ENCODE peak calls at places on chromosome 14, in nine cellular contexts. One of them, this sample, is unnamed.

GRCh38 chr14:81147140-81147897 is 73.4 kb downstream of the GTF2A1 start:
- DNase-seq in foreskin fibroblast: no peak
- DNase-seq in left ventricle myocardium inferior: no peak
- DNase-seq in fibroblast of the aortic adventitia: no peak
- DNase-seq in uterus: no peak
- DNase-seq in fibroblast of mammary gland: no peak
- DNase-seq in pancreas: no peak
- DNase-seq in endodermal cell: no peak
- DNase-seq in heart left ventricle: no peak
- DNase-seq in this sample: no peak

GRCh38 chr14:41873379-41874034 is 266.8 kb downstream of the LRFN5 start:
- DNase-seq in foreskin fibroblast: peak
- DNase-seq in left ventricle myocardium inferior: no peak
- DNase-seq in fibroblast of the aortic adventitia: peak
- DNase-seq in uterus: no peak
- DNase-seq in fibroblast of mammary gland: peak
- DNase-seq in pancreas: no peak
- DNase-seq in endodermal cell: no peak
- DNase-seq in heart left ventricle: no peak
- DNase-seq in this sample: peak

GRCh38 chr14:85172889-85173458 is 357.0 kb upstream of the FLRT2 start:
- DNase-seq in foreskin fibroblast: no peak
- DNase-seq in left ventricle myocardium inferior: no peak
- DNase-seq in fibroblast of the aortic adventitia: no peak
- DNase-seq in uterus: no peak
- DNase-seq in fibroblast of mammary gland: no peak
- DNase-seq in pancreas: no peak
- DNase-seq in endodermal cell: no peak
- DNase-seq in heart left ventricle: no peak
- DNase-seq in this sample: no peak

GRCh38 chr14:105173145-105173544 is 4.6 kb upstream of the JAG2 start:
- DNase-seq in foreskin fibroblast: no peak
- DNase-seq in left ventricle myocardium inferior: no peak
- DNase-seq in fibroblast of the aortic adventitia: no peak
- DNase-seq in uterus: no peak
- DNase-seq in fibroblast of mammary gland: no peak
- DNase-seq in pancreas: no peak
- DNase-seq in endodermal cell: no peak
- DNase-seq in heart left ventricle: no peak
- DNase-seq in this sample: no peak

GRCh38 chr14:46651526-46652144 is at the start of gene RPL10L:
- DNase-seq in foreskin fibroblast: no peak
- DNase-seq in left ventricle myocardium inferior: no peak
- DNase-seq in fibroblast of the aortic adventitia: no peak
- DNase-seq in uterus: no peak
- DNase-seq in fibroblast of mammary gland: no peak
- DNase-seq in pancreas: peak
- DNase-seq in endodermal cell: peak
- DNase-seq in heart left ventricle: no peak
- DNase-seq in this sample: no peak

GRCh38 chr14:85250369-85250768 is 279.6 kb upstream of the FLRT2 start:
- DNase-seq in foreskin fibroblast: no peak
- DNase-seq in left ventricle myocardium inferior: no peak
- DNase-seq in fibroblast of the aortic adventitia: no peak
- DNase-seq in uterus: no peak
- DNase-seq in fibroblast of mammary gland: no peak
- DNase-seq in pancreas: no peak
- DNase-seq in endodermal cell: peak
- DNase-seq in heart left ventricle: no peak
- DNase-seq in this sample: peak

GRCh38 chr14:49946320-49947141 is 53.6 kb downstream of the ARF6 start:
- DNase-seq in foreskin fibroblast: peak
- DNase-seq in left ventricle myocardium inferior: no peak
- DNase-seq in fibroblast of the aortic adventitia: peak
- DNase-seq in uterus: no peak
- DNase-seq in fibroblast of mammary gland: peak
- DNase-seq in pancreas: no peak
- DNase-seq in endodermal cell: no peak
- DNase-seq in heart left ventricle: peak
- DNase-seq in this sample: peak

GRCh38 chr14:36134026-36134425 is 42.5 kb downstream of the PTCSC3 start:
- DNase-seq in foreskin fibroblast: no peak
- DNase-seq in left ventricle myocardium inferior: no peak
- DNase-seq in fibroblast of the aortic adventitia: no peak
- DNase-seq in uterus: no peak
- DNase-seq in fibroblast of mammary gland: no peak
- DNase-seq in pancreas: no peak
- DNase-seq in endodermal cell: no peak
- DNase-seq in heart left ventricle: no peak
- DNase-seq in this sample: no peak

GRCh38 chr14:104341532-104342434 is 203.4 kb downstream of the KIF26A start:
- DNase-seq in foreskin fibroblast: no peak
- DNase-seq in left ventricle myocardium inferior: no peak
- DNase-seq in fibroblast of the aortic adventitia: no peak
- DNase-seq in uterus: peak
- DNase-seq in fibroblast of mammary gland: peak
- DNase-seq in pancreas: peak
- DNase-seq in endodermal cell: peak
- DNase-seq in heart left ventricle: no peak
- DNase-seq in this sample: no peak

DNA sequence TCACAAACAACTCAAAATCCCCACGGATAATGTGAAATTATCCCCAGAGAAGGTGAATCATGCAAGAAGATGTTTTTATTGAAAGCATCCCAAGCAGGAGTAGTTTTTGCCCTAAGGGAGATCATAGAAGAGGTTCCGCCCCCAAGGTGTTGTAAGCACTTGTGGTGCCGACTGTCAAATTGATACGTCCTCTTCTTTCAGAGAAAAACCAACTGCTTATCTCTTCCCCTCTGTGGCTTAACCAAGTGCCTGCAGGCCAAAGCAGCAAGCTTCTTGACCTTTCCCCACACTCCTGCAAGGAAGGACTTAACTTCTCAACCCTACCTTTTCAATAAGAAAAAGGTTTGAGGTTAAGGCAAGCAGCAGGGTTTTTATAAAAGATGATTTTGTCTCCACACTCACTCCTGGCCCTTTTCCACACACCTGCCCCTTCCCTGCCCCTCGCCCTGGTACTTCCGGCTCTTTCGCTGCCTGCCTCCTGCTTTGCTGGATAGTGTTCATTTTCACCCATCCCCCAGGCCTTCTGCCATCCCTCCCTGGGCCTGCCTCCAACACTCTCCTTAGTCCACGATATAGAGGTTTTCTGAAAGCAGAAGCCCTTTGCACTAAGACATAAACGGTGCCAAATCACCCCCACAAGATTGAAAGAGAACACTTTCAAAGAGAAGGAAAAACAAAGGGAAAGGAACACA is 114.5 kb downstream of the EGLN3 start:
- DNase-seq in foreskin fibroblast: no peak
- DNase-seq in left ventricle myocardium inferior: no peak
- DNase-seq in fibroblast of the aortic adventitia: no peak
- DNase-seq in uterus: no peak
- DNase-seq in fibroblast of mammary gland: no peak
- DNase-seq in pancreas: no peak
- DNase-seq in endodermal cell: no peak
- DNase-seq in heart left ventricle: no peak
- DNase-seq in this sample: no peak
- H3K4me3 ChIP-seq in foreskin fibroblast: no peak
- H3K4me3 ChIP-seq in left ventricle myocardium inferior: no peak
- H3K4me3 ChIP-seq in fibroblast of the aortic adventitia: no peak
- H3K4me3 ChIP-seq in uterus: no peak
- H3K4me3 ChIP-seq in fibroblast of mammary gland: no peak
- H3K4me3 ChIP-seq in pancreas: no peak
- H3K4me3 ChIP-seq in endodermal cell: no peak
- H3K4me3 ChIP-seq in heart left ventricle: no peak
- H3K4me3 ChIP-seq in this sample: no peak

GRCh38 chr14:75023108-75023507 is 20.4 kb downstream of the EIF2B2 start:
- DNase-seq in foreskin fibroblast: no peak
- DNase-seq in left ventricle myocardium inferior: no peak
- DNase-seq in fibroblast of the aortic adventitia: no peak
- DNase-seq in uterus: no peak
- DNase-seq in fibroblast of mammary gland: no peak
- DNase-seq in pancreas: no peak
- DNase-seq in endodermal cell: no peak
- DNase-seq in heart left ventricle: no peak
- DNase-seq in this sample: no peak
- TF ChIP-seq CTCF in foreskin fibroblast: no peak
- TF ChIP-seq CTCF in left ventricle myocardium inferior: no peak
- TF ChIP-seq CTCF in fibroblast of the aortic adventitia: no peak
- TF ChIP-seq CTCF in uterus: no peak
- TF ChIP-seq CTCF in fibroblast of mammary gland: no peak
- TF ChIP-seq CTCF in pancreas: no peak
- TF ChIP-seq CTCF in endodermal cell: no peak
- TF ChIP-seq CTCF in heart left ventricle: no peak
- TF ChIP-seq CTCF in this sample: no peak

DNA sequence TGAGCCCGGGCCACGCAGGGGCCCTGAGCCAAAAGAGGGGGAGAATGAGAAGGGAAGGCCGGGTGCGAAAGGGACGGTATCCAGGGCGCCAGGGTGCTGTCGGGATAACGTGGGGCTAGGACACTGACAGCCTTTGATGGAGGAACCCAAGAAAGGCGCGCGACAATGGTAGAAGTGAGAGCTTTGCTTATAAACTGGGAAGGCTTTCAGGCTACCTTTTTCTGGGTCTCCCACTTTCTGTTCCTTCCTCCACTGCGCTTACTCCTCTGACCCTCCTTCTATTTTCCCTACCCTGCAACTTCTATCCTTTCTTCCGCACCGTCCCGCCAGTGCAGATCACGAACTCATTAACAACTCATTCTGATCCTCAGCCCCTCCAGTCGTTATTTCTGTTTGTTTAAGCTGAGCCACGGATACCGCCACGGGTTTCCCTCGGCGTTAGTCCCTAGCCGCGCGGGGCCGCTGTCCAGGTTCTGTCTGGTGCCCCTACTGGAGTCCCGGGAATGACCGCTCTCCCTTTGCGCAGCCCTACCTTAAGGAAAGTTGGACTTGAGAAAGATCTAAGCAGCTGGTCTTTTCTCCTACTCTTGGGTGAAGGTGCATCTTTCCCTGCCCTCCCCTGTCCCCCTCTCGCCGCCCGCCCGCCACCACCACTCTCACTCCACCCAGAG is 3.0 kb downstream of the SSTR1 start:
- DNase-seq in foreskin fibroblast: peak
- DNase-seq in left ventricle myocardium inferior: peak
- DNase-seq in fibroblast of the aortic adventitia: peak
- DNase-seq in uterus: no peak
- DNase-seq in fibroblast of mammary gland: peak
- DNase-seq in pancreas: peak
- DNase-seq in endodermal cell: peak
- DNase-seq in heart left ventricle: peak
- DNase-seq in this sample: peak
- H3K4me3 ChIP-seq in foreskin fibroblast: peak
- H3K4me3 ChIP-seq in left ventricle myocardium inferior: peak
- H3K4me3 ChIP-seq in fibroblast of the aortic adventitia: peak
- H3K4me3 ChIP-seq in uterus: peak
- H3K4me3 ChIP-seq in fibroblast of mammary gland: peak
- H3K4me3 ChIP-seq in pancreas: no peak
- H3K4me3 ChIP-seq in endodermal cell: peak
- H3K4me3 ChIP-seq in heart left ventricle: peak
- H3K4me3 ChIP-seq in this sample: peak

DNA sequence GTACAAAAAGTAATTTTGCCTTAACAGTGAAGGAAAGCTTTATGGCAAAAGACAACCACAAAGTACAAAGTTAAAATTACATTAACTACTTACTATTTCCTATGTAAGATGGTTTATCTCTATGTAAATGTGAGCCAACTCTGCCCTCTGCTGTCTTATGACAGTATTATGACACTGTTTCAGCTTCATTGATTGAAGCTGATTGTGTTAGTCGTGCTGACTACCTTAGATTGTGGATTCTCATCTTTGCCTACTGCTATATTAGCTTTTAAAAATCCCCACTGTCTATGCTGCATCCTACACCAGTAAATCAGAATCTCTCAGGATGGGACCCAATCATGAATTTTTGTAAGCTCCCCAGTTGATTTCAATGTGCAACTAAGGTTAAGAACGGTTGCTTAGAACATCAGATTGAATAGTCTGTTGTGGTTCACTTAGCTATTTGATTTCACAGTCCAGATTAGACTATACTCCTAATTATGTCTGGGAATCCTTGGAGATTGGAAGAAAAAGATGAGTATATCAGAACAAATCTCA is 12.2 kb upstream of the SPTB start:
- DNase-seq in foreskin fibroblast: peak
- DNase-seq in left ventricle myocardium inferior: no peak
- DNase-seq in fibroblast of the aortic adventitia: peak
- DNase-seq in uterus: no peak
- DNase-seq in fibroblast of mammary gland: peak
- DNase-seq in pancreas: no peak
- DNase-seq in endodermal cell: peak
- DNase-seq in heart left ventricle: peak
- DNase-seq in this sample: peak
- TF ChIP-seq CTCF in foreskin fibroblast: peak
- TF ChIP-seq CTCF in left ventricle myocardium inferior: peak
- TF ChIP-seq CTCF in fibroblast of the aortic adventitia: peak
- TF ChIP-seq CTCF in uterus: peak
- TF ChIP-seq CTCF in fibroblast of mammary gland: peak
- TF ChIP-seq CTCF in pancreas: peak
- TF ChIP-seq CTCF in endodermal cell: peak
- TF ChIP-seq CTCF in heart left ventricle: peak
- TF ChIP-seq CTCF in this sample: peak

DNA sequence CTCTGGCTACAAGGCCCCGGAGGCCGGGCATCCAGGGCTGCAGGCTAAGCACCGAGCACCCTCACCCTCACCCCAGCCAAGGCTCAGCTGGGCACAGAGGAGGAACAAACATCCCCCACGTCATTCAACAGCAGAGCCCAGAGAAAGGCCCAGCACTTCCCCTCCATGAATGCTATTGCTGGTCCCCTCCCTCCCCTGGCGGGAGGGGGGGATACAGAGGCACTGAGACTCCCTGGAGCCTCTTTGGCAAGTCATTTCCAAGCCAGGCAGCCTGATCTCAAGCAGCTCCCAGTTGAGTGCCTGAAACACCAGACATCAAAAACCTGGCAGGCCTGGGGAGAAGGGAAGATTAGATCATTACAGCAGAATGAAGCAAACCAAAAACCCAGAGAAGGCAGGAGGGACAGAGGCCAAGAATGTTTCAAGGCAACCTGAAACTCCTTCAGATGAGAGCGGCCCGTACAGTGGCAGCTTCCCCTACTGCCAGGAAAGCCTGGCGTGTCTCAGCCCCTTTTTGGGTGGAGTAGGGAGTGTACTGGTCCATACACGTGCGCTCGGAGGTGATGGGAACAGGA is 92.1 kb downstream of the LRRC74A start:
- DNase-seq in foreskin fibroblast: peak
- DNase-seq in left ventricle myocardium inferior: peak
- DNase-seq in fibroblast of the aortic adventitia: peak
- DNase-seq in uterus: peak
- DNase-seq in fibroblast of mammary gland: peak
- DNase-seq in pancreas: no peak
- DNase-seq in endodermal cell: peak
- DNase-seq in heart left ventricle: peak
- DNase-seq in this sample: peak
- H3K4me3 ChIP-seq in foreskin fibroblast: peak
- H3K4me3 ChIP-seq in left ventricle myocardium inferior: peak
- H3K4me3 ChIP-seq in fibroblast of the aortic adventitia: peak
- H3K4me3 ChIP-seq in uterus: no peak
- H3K4me3 ChIP-seq in fibroblast of mammary gland: peak
- H3K4me3 ChIP-seq in pancreas: no peak
- H3K4me3 ChIP-seq in endodermal cell: no peak
- H3K4me3 ChIP-seq in heart left ventricle: no peak
- H3K4me3 ChIP-seq in this sample: no peak